ENCODE peak calls at places on chromosomes 5 and 9, in eight cellular contexts. J, C, E, K, F, P, M and T are unnamed samples.
A peak's percentile ranks its signal among the peaks of the same experiment; 100 is the strongest.

GRCh38 chr5:139893873-139894272 is 98.3 kb downstream of the PSD2 start:
- DNase-seq in M (no peak), C (no peak), F (no peak), P (no peak), J (no peak), K (peak; percentile 49), E (no peak), T (no peak)

GRCh38 chr9:36450110-36450732 is 50.2 kb upstream of the RNF38 start:
- DNase-seq in M (peak; percentile 66), K (no peak), C (peak; percentile 30), F (peak; percentile 57), E (peak; percentile 69), P (peak; percentile 72), J (peak; percentile 36), T (no peak)

GRCh38 chr5:153831976-153832375 is 206.7 kb downstream of the FAM114A2 start:
- DNase-seq in C (no peak), P (peak; percentile 35), F (peak; percentile 28), K (no peak), E (peak; percentile 61), J (no peak), M (peak; percentile 5), T (peak; percentile 23)

GRCh38 chr5:80985600-80986228 is 25.6 kb downstream of the RASGRF2 start:
- DNase-seq in P (no peak), E (no peak), J (no peak), C (no peak), K (no peak), M (no peak), F (no peak), T (no peak)

GRCh38 chr9:70519912-70520724 is 105.7 kb upstream of the KLF9 start:
- DNase-seq in K (no peak), F (no peak), P (no peak), J (no peak), C (no peak), E (no peak), M (no peak), T (peak; percentile 29)

GRCh38 chr5:10317825-10318682 is 10.4 kb upstream of the CMBL start:
- DNase-seq in P (peak; percentile 93), C (no peak), K (no peak), M (no peak), F (no peak), J (no peak), E (no peak), T (no peak)

GRCh38 chr5:61251874-61252642 is 80.0 kb upstream of the ZSWIM6 start:
- DNase-seq in M (no peak), E (no peak), P (no peak), C (no peak), J (no peak), K (no peak), F (no peak), T (no peak)

GRCh38 chr5:1516615-1517601 is 6.9 kb downstream of the LPCAT1 start:
- DNase-seq in K (peak; percentile 77), F (peak; percentile 73), E (peak; percentile 83), M (peak; percentile 16), J (no peak), C (peak; percentile 20), P (peak; percentile 87), T (no peak)

GRCh38 chr5:156331845-156332244 is 4.9 kb downstream of the SGCD start:
- DNase-seq in J (no peak), F (no peak), P (no peak), M (no peak), K (no peak), C (no peak), E (no peak), T (no peak)

GRCh38 chr5:135990518-135991240 is 35.9 kb upstream of the LECT2 start:
- DNase-seq in C (no peak), P (no peak), J (no peak), M (no peak), F (no peak), K (no peak), E (no peak), T (no peak)

GRCh38 chr9:12737871-12738270 is 36.9 kb upstream of the LURAP1L start:
- DNase-seq in M (no peak), K (no peak), P (no peak), E (no peak), C (no peak), F (peak; percentile 54), J (no peak), T (no peak)

GRCh38 chr5:166433679-166434078 is 1857.8 kb upstream of the WWC1 start:
- DNase-seq in M (no peak), P (no peak), F (no peak), E (no peak), K (no peak), J (no peak), C (no peak), T (no peak)

DNA sequence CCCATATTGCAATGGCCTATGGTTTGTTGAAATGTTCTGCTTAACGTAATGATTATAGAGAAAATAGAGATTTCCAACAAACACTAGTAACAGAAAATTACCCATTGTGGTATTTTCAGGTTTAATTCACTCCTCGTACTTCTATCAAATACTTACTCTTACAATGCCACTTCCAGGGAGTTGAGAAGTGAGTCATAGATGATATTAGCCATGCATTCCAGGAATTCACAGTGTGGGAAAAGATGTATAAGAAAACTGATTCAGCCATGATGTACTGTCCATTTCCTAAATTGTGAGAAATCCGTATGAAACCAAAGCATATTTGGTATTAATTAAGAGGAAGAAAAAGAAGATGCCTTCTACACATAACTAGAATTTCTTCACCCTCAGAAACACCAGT is 1854.6 kb upstream of the WWC1 start:
- DNase-seq in J (no peak), K (no peak), P (peak; percentile 3), M (no peak), E (no peak), C (no peak), F (no peak), T (no peak)
- TF ChIP-seq CTCF in J (no peak), K (no peak), P (no peak), M (no peak), E (no peak), C (no peak), F (no peak), T (no peak)

DNA sequence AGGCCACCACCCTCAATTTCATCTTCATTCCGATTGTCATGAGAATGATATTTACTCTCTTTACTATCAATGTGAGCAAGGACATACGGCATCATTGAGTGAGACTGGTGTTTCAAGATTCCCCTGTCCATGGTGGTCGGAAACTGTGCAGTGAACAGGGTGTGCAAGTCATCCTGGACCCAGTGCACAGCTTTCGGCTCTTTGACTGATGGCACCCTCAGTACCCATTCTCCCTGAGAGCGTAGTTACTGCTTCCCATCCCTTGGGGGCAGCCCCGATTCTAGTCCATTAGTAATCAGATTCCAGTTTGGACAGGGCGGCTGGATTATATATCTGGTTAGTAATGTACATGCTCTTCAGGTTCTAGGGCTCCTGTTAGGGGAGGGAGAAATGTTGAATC is 61.7 kb upstream of the SUB1 start:
- DNase-seq in P (peak; percentile 31), J (no peak), K (no peak), M (peak; percentile 43), C (no peak), E (no peak), F (no peak), T (no peak)
- TF ChIP-seq CTCF in P (peak; percentile 13), J (no peak), K (no peak), M (peak; percentile 59), C (no peak), E (peak; percentile 10), F (no peak), T (peak; percentile 24)

GRCh38 chr9:38020251-38021076 is 48.6 kb downstream of the SHB start:
- DNase-seq in J (no peak), E (no peak), F (no peak), K (no peak), P (no peak), M (no peak), C (no peak), T (no peak)
- TF ChIP-seq CTCF in J (no peak), E (no peak), F (no peak), K (no peak), P (no peak), M (no peak), C (no peak), T (no peak)

GRCh38 chr5:42514759-42515158 is 91.5 kb downstream of the GHR start:
- DNase-seq in K (no peak), C (no peak), P (peak; percentile 37), E (no peak), F (no peak), J (no peak), M (peak; percentile 3), T (peak; percentile 13)
- TF ChIP-seq CTCF in K (peak; percentile 10), C (no peak), P (peak; percentile 61), E (no peak), F (no peak), J (no peak), M (peak; percentile 41), T (peak; percentile 25)